ENCODE peak calls at places on chromosomes 7 and 10, in eight cellular contexts. One of them, this sample, is unnamed.
A peak's percentile ranks its signal among the peaks of the same experiment; 100 is the strongest.

GRCh38 chr7:37081436-37081835 is 357.1 kb upstream of the AOAH start:
- DNase-seq in progenitor cell of endocrine pancreas: no peak
- DNase-seq in body of pancreas: peak; percentile 53
- DNase-seq in stimulated activated CD8-positive, alpha-beta memory T cell treated with anti-CD3 and anti-CD28 coated beads, Interleukin-15, amount 100 ng/mL, for 24 hours: no peak
- DNase-seq in ACHN: peak; percentile 18
- DNase-seq in AG09309: no peak
- DNase-seq in activated naive CD4-positive, alpha-beta T cell: no peak
- DNase-seq in cerebellum: no peak
- DNase-seq in this sample: no peak

GRCh38 chr7:44977304-44977858 is 1.4 kb downstream of the MYO1G start:
- DNase-seq in progenitor cell of endocrine pancreas: no peak
- DNase-seq in body of pancreas: no peak
- DNase-seq in stimulated activated CD8-positive, alpha-beta memory T cell treated with anti-CD3 and anti-CD28 coated beads, Interleukin-15, amount 100 ng/mL, for 24 hours: no peak
- DNase-seq in ACHN: no peak
- DNase-seq in AG09309: no peak
- DNase-seq in activated naive CD4-positive, alpha-beta T cell: peak; percentile 60
- DNase-seq in cerebellum: no peak
- DNase-seq in this sample: no peak

GRCh38 chr7:105565190-105565589 is 16.1 kb downstream of the EFCAB10 start:
- DNase-seq in progenitor cell of endocrine pancreas: no peak
- DNase-seq in body of pancreas: no peak
- DNase-seq in stimulated activated CD8-positive, alpha-beta memory T cell treated with anti-CD3 and anti-CD28 coated beads, Interleukin-15, amount 100 ng/mL, for 24 hours: no peak
- DNase-seq in ACHN: no peak
- DNase-seq in AG09309: no peak
- DNase-seq in activated naive CD4-positive, alpha-beta T cell: no peak
- DNase-seq in cerebellum: no peak
- DNase-seq in this sample: no peak

GRCh38 chr10:132396495-132397035 is 435 bp upstream of the PWWP2B start:
- DNase-seq in progenitor cell of endocrine pancreas: peak; percentile 62
- DNase-seq in body of pancreas: peak; percentile 82
- DNase-seq in stimulated activated CD8-positive, alpha-beta memory T cell treated with anti-CD3 and anti-CD28 coated beads, Interleukin-15, amount 100 ng/mL, for 24 hours: no peak
- DNase-seq in ACHN: peak; percentile 79
- DNase-seq in AG09309: no peak
- DNase-seq in activated naive CD4-positive, alpha-beta T cell: peak; percentile 66
- DNase-seq in cerebellum: peak; percentile 47
- DNase-seq in this sample: no peak

GRCh38 chr7:145030754-145031153 is 194.9 kb upstream of the TPK1 start:
- DNase-seq in progenitor cell of endocrine pancreas: no peak
- DNase-seq in body of pancreas: no peak
- DNase-seq in stimulated activated CD8-positive, alpha-beta memory T cell treated with anti-CD3 and anti-CD28 coated beads, Interleukin-15, amount 100 ng/mL, for 24 hours: no peak
- DNase-seq in ACHN: no peak
- DNase-seq in AG09309: no peak
- DNase-seq in activated naive CD4-positive, alpha-beta T cell: no peak
- DNase-seq in cerebellum: no peak
- DNase-seq in this sample: no peak

GRCh38 chr10:86904600-86904999 is 52.8 kb downstream of the MMRN2 start:
- DNase-seq in progenitor cell of endocrine pancreas: no peak
- DNase-seq in body of pancreas: no peak
- DNase-seq in stimulated activated CD8-positive, alpha-beta memory T cell treated with anti-CD3 and anti-CD28 coated beads, Interleukin-15, amount 100 ng/mL, for 24 hours: no peak
- DNase-seq in ACHN: no peak
- DNase-seq in AG09309: no peak
- DNase-seq in activated naive CD4-positive, alpha-beta T cell: no peak
- DNase-seq in cerebellum: no peak
- DNase-seq in this sample: no peak

GRCh38 chr10:114779803-114780609 is 41.6 kb upstream of the FHIP2A start:
- DNase-seq in progenitor cell of endocrine pancreas: no peak
- DNase-seq in body of pancreas: no peak
- DNase-seq in stimulated activated CD8-positive, alpha-beta memory T cell treated with anti-CD3 and anti-CD28 coated beads, Interleukin-15, amount 100 ng/mL, for 24 hours: no peak
- DNase-seq in ACHN: peak; percentile 85
- DNase-seq in AG09309: peak; percentile 91
- DNase-seq in activated naive CD4-positive, alpha-beta T cell: no peak
- DNase-seq in cerebellum: no peak
- DNase-seq in this sample: no peak

GRCh38 chr7:39186131-39186530 is 208.4 kb downstream of the POU6F2 start:
- DNase-seq in progenitor cell of endocrine pancreas: no peak
- DNase-seq in body of pancreas: no peak
- DNase-seq in stimulated activated CD8-positive, alpha-beta memory T cell treated with anti-CD3 and anti-CD28 coated beads, Interleukin-15, amount 100 ng/mL, for 24 hours: no peak
- DNase-seq in ACHN: no peak
- DNase-seq in AG09309: no peak
- DNase-seq in activated naive CD4-positive, alpha-beta T cell: no peak
- DNase-seq in cerebellum: no peak
- DNase-seq in this sample: no peak

GRCh38 chr7:39434012-39434411 is 132.2 kb upstream of the YAE1 start:
- DNase-seq in progenitor cell of endocrine pancreas: no peak
- DNase-seq in body of pancreas: no peak
- DNase-seq in stimulated activated CD8-positive, alpha-beta memory T cell treated with anti-CD3 and anti-CD28 coated beads, Interleukin-15, amount 100 ng/mL, for 24 hours: no peak
- DNase-seq in ACHN: no peak
- DNase-seq in AG09309: no peak
- DNase-seq in activated naive CD4-positive, alpha-beta T cell: no peak
- DNase-seq in cerebellum: no peak
- DNase-seq in this sample: no peak